ENCODE peak calls at places on chromosome 20, in ten cellular contexts. One of them, this sample, is unnamed.

GRCh38 chr20:16607364-16608264 is 34.4 kb upstream of the KIF16B start:
- DNase-seq in caudate nucleus: no peak
- DNase-seq in MCF 10A: no peak
- DNase-seq in Calu3: no peak
- DNase-seq in CMK: no peak
- DNase-seq in COR-L47: no peak
- DNase-seq in stimulated activated CD8-positive, alpha-beta memory T cell treated with anti-CD3 and anti-CD28 coated beads, Interleukin-2, amount 100 ng/mL, for 1 hour: no peak
- DNase-seq in H4: no peak
- DNase-seq in fibroblast of mammary gland: no peak
- DNase-seq in activated CD4-positive, alpha-beta T cell treated with anti-CD3 and anti-CD28 coated beads for 48 hours: no peak
- DNase-seq in this sample: no peak

GRCh38 chr20:58614984-58615760 is 35.9 kb upstream of the STX16 start:
- DNase-seq in caudate nucleus: no peak
- DNase-seq in MCF 10A: no peak
- DNase-seq in Calu3: no peak
- DNase-seq in CMK: no peak
- DNase-seq in COR-L47: no peak
- DNase-seq in stimulated activated CD8-positive, alpha-beta memory T cell treated with anti-CD3 and anti-CD28 coated beads, Interleukin-2, amount 100 ng/mL, for 1 hour: no peak
- DNase-seq in H4: no peak
- DNase-seq in fibroblast of mammary gland: no peak
- DNase-seq in activated CD4-positive, alpha-beta T cell treated with anti-CD3 and anti-CD28 coated beads for 48 hours: no peak
- DNase-seq in this sample: no peak

GRCh38 chr20:51481311-51481997 is 61.1 kb downstream of the NFATC2 start:
- DNase-seq in caudate nucleus: no peak
- DNase-seq in MCF 10A: no peak
- DNase-seq in Calu3: peak; percentile 23
- DNase-seq in CMK: no peak
- DNase-seq in COR-L47: no peak
- DNase-seq in stimulated activated CD8-positive, alpha-beta memory T cell treated with anti-CD3 and anti-CD28 coated beads, Interleukin-2, amount 100 ng/mL, for 1 hour: no peak
- DNase-seq in H4: no peak
- DNase-seq in fibroblast of mammary gland: no peak
- DNase-seq in activated CD4-positive, alpha-beta T cell treated with anti-CD3 and anti-CD28 coated beads for 48 hours: peak; percentile 72
- DNase-seq in this sample: no peak

GRCh38 chr20:7152071-7152470 is 384.6 kb downstream of the BMP2 start:
- DNase-seq in caudate nucleus: no peak
- DNase-seq in MCF 10A: no peak
- DNase-seq in Calu3: no peak
- DNase-seq in CMK: no peak
- DNase-seq in COR-L47: no peak
- DNase-seq in stimulated activated CD8-positive, alpha-beta memory T cell treated with anti-CD3 and anti-CD28 coated beads, Interleukin-2, amount 100 ng/mL, for 1 hour: no peak
- DNase-seq in H4: peak; percentile 17
- DNase-seq in fibroblast of mammary gland: no peak
- DNase-seq in activated CD4-positive, alpha-beta T cell treated with anti-CD3 and anti-CD28 coated beads for 48 hours: no peak
- DNase-seq in this sample: no peak

GRCh38 chr20:47922280-47922675 is 137.0 kb upstream of the SULF2 start:
- DNase-seq in caudate nucleus: no peak
- DNase-seq in MCF 10A: peak; percentile 27
- DNase-seq in Calu3: peak; percentile 58
- DNase-seq in CMK: no peak
- DNase-seq in COR-L47: no peak
- DNase-seq in stimulated activated CD8-positive, alpha-beta memory T cell treated with anti-CD3 and anti-CD28 coated beads, Interleukin-2, amount 100 ng/mL, for 1 hour: no peak
- DNase-seq in H4: no peak
- DNase-seq in fibroblast of mammary gland: peak; percentile 28
- DNase-seq in activated CD4-positive, alpha-beta T cell treated with anti-CD3 and anti-CD28 coated beads for 48 hours: no peak
- DNase-seq in this sample: no peak

GRCh38 chr20:43669332-43669731 is 2.4 kb downstream of the MYBL2 start:
- DNase-seq in caudate nucleus: no peak
- DNase-seq in MCF 10A: peak; percentile 82
- DNase-seq in Calu3: peak; percentile 84
- DNase-seq in CMK: no peak
- DNase-seq in COR-L47: no peak
- DNase-seq in stimulated activated CD8-positive, alpha-beta memory T cell treated with anti-CD3 and anti-CD28 coated beads, Interleukin-2, amount 100 ng/mL, for 1 hour: no peak
- DNase-seq in H4: peak; percentile 70
- DNase-seq in fibroblast of mammary gland: peak; percentile 59
- DNase-seq in activated CD4-positive, alpha-beta T cell treated with anti-CD3 and anti-CD28 coated beads for 48 hours: no peak
- DNase-seq in this sample: no peak

GRCh38 chr20:45044084-45044573 is 56.8 kb downstream of the KCNS1 start:
- DNase-seq in caudate nucleus: no peak
- DNase-seq in MCF 10A: peak; percentile 88
- DNase-seq in Calu3: peak; percentile 67
- DNase-seq in CMK: peak; percentile 22
- DNase-seq in COR-L47: peak; percentile 74
- DNase-seq in stimulated activated CD8-positive, alpha-beta memory T cell treated with anti-CD3 and anti-CD28 coated beads, Interleukin-2, amount 100 ng/mL, for 1 hour: no peak
- DNase-seq in H4: peak; percentile 73
- DNase-seq in fibroblast of mammary gland: peak; percentile 86
- DNase-seq in activated CD4-positive, alpha-beta T cell treated with anti-CD3 and anti-CD28 coated beads for 48 hours: peak; percentile 38
- DNase-seq in this sample: peak; percentile 19

GRCh38 chr20:44959082-44959895 is 908 bp downstream of the TOMM34 start:
- DNase-seq in caudate nucleus: no peak
- DNase-seq in MCF 10A: peak; percentile 63
- DNase-seq in Calu3: peak; percentile 36
- DNase-seq in CMK: no peak
- DNase-seq in COR-L47: no peak
- DNase-seq in stimulated activated CD8-positive, alpha-beta memory T cell treated with anti-CD3 and anti-CD28 coated beads, Interleukin-2, amount 100 ng/mL, for 1 hour: peak; percentile 13
- DNase-seq in H4: peak; percentile 39
- DNase-seq in fibroblast of mammary gland: peak; percentile 83
- DNase-seq in activated CD4-positive, alpha-beta T cell treated with anti-CD3 and anti-CD28 coated beads for 48 hours: peak; percentile 83
- DNase-seq in this sample: peak; percentile 37

GRCh38 chr20:53831228-53831627 is 237.6 kb upstream of the ZNF217 start:
- DNase-seq in caudate nucleus: no peak
- DNase-seq in MCF 10A: no peak
- DNase-seq in Calu3: no peak
- DNase-seq in CMK: no peak
- DNase-seq in COR-L47: no peak
- DNase-seq in stimulated activated CD8-positive, alpha-beta memory T cell treated with anti-CD3 and anti-CD28 coated beads, Interleukin-2, amount 100 ng/mL, for 1 hour: no peak
- DNase-seq in H4: no peak
- DNase-seq in fibroblast of mammary gland: no peak
- DNase-seq in activated CD4-positive, alpha-beta T cell treated with anti-CD3 and anti-CD28 coated beads for 48 hours: no peak
- DNase-seq in this sample: no peak

GRCh38 chr20:21099653-21100589 is 6.2 kb downstream of the LINC00237 start:
- DNase-seq in caudate nucleus: peak; percentile 13
- DNase-seq in MCF 10A: no peak
- DNase-seq in Calu3: peak; percentile 6
- DNase-seq in CMK: peak; percentile 35
- DNase-seq in COR-L47: peak; percentile 94
- DNase-seq in stimulated activated CD8-positive, alpha-beta memory T cell treated with anti-CD3 and anti-CD28 coated beads, Interleukin-2, amount 100 ng/mL, for 1 hour: no peak
- DNase-seq in H4: no peak
- DNase-seq in fibroblast of mammary gland: no peak
- DNase-seq in activated CD4-positive, alpha-beta T cell treated with anti-CD3 and anti-CD28 coated beads for 48 hours: peak; percentile 60
- DNase-seq in this sample: peak; percentile 40

GRCh38 chr20:60211618-60212463 is 253.6 kb downstream of the CDH26 start:
- DNase-seq in caudate nucleus: no peak
- DNase-seq in MCF 10A: no peak
- DNase-seq in Calu3: no peak
- DNase-seq in CMK: no peak
- DNase-seq in COR-L47: no peak
- DNase-seq in stimulated activated CD8-positive, alpha-beta memory T cell treated with anti-CD3 and anti-CD28 coated beads, Interleukin-2, amount 100 ng/mL, for 1 hour: no peak
- DNase-seq in H4: no peak
- DNase-seq in fibroblast of mammary gland: no peak
- DNase-seq in activated CD4-positive, alpha-beta T cell treated with anti-CD3 and anti-CD28 coated beads for 48 hours: no peak
- DNase-seq in this sample: no peak

GRCh38 chr20:51532577-51533191 is 9.8 kb downstream of the NFATC2 start:
- DNase-seq in caudate nucleus: peak; percentile 31
- DNase-seq in MCF 10A: no peak
- DNase-seq in Calu3: no peak
- DNase-seq in CMK: no peak
- DNase-seq in COR-L47: no peak
- DNase-seq in stimulated activated CD8-positive, alpha-beta memory T cell treated with anti-CD3 and anti-CD28 coated beads, Interleukin-2, amount 100 ng/mL, for 1 hour: no peak
- DNase-seq in H4: no peak
- DNase-seq in fibroblast of mammary gland: peak; percentile 6
- DNase-seq in activated CD4-positive, alpha-beta T cell treated with anti-CD3 and anti-CD28 coated beads for 48 hours: no peak
- DNase-seq in this sample: no peak

GRCh38 chr20:20184149-20184548 is 131.8 kb downstream of the CFAP61 start:
- DNase-seq in caudate nucleus: no peak
- DNase-seq in MCF 10A: peak; percentile 6
- DNase-seq in Calu3: no peak
- DNase-seq in CMK: peak; percentile 8
- DNase-seq in COR-L47: no peak
- DNase-seq in stimulated activated CD8-positive, alpha-beta memory T cell treated with anti-CD3 and anti-CD28 coated beads, Interleukin-2, amount 100 ng/mL, for 1 hour: no peak
- DNase-seq in H4: peak; percentile 50
- DNase-seq in fibroblast of mammary gland: peak; percentile 16
- DNase-seq in activated CD4-positive, alpha-beta T cell treated with anti-CD3 and anti-CD28 coated beads for 48 hours: peak; percentile 47
- DNase-seq in this sample: no peak

GRCh38 chr20:634526-634925 is 18.5 kb downstream of the SRXN1 start:
- DNase-seq in caudate nucleus: peak; percentile 43
- DNase-seq in MCF 10A: no peak
- DNase-seq in Calu3: no peak
- DNase-seq in CMK: no peak
- DNase-seq in COR-L47: peak; percentile 58
- DNase-seq in stimulated activated CD8-positive, alpha-beta memory T cell treated with anti-CD3 and anti-CD28 coated beads, Interleukin-2, amount 100 ng/mL, for 1 hour: no peak
- DNase-seq in H4: no peak
- DNase-seq in fibroblast of mammary gland: no peak
- DNase-seq in activated CD4-positive, alpha-beta T cell treated with anti-CD3 and anti-CD28 coated beads for 48 hours: no peak
- DNase-seq in this sample: no peak

GRCh38 chr20:47686545-47686944 is 98.7 kb downstream of the SULF2 start:
- DNase-seq in caudate nucleus: no peak
- DNase-seq in MCF 10A: no peak
- DNase-seq in Calu3: no peak
- DNase-seq in CMK: no peak
- DNase-seq in COR-L47: no peak
- DNase-seq in stimulated activated CD8-positive, alpha-beta memory T cell treated with anti-CD3 and anti-CD28 coated beads, Interleukin-2, amount 100 ng/mL, for 1 hour: no peak
- DNase-seq in H4: peak; percentile 42
- DNase-seq in fibroblast of mammary gland: peak; percentile 68
- DNase-seq in activated CD4-positive, alpha-beta T cell treated with anti-CD3 and anti-CD28 coated beads for 48 hours: no peak
- DNase-seq in this sample: peak; percentile 26

GRCh38 chr20:57402206-57403125 is 11.3 kb downstream of the RBM38 start:
- DNase-seq in caudate nucleus: no peak
- DNase-seq in MCF 10A: no peak
- DNase-seq in Calu3: no peak
- DNase-seq in CMK: no peak
- DNase-seq in COR-L47: no peak
- DNase-seq in stimulated activated CD8-positive, alpha-beta memory T cell treated with anti-CD3 and anti-CD28 coated beads, Interleukin-2, amount 100 ng/mL, for 1 hour: no peak
- DNase-seq in H4: no peak
- DNase-seq in fibroblast of mammary gland: no peak
- DNase-seq in activated CD4-positive, alpha-beta T cell treated with anti-CD3 and anti-CD28 coated beads for 48 hours: no peak
- DNase-seq in this sample: no peak

GRCh38 chr20:61907081-61907891 is 158.4 kb downstream of the TAF4 start:
- DNase-seq in caudate nucleus: no peak
- DNase-seq in MCF 10A: no peak
- DNase-seq in Calu3: no peak
- DNase-seq in CMK: no peak
- DNase-seq in COR-L47: no peak
- DNase-seq in stimulated activated CD8-positive, alpha-beta memory T cell treated with anti-CD3 and anti-CD28 coated beads, Interleukin-2, amount 100 ng/mL, for 1 hour: no peak
- DNase-seq in H4: no peak
- DNase-seq in fibroblast of mammary gland: no peak
- DNase-seq in activated CD4-positive, alpha-beta T cell treated with anti-CD3 and anti-CD28 coated beads for 48 hours: no peak
- DNase-seq in this sample: no peak

GRCh38 chr20:64003970-64004725 is 23.2 kb downstream of the PRPF6 start:
- DNase-seq in caudate nucleus: no peak
- DNase-seq in MCF 10A: no peak
- DNase-seq in Calu3: no peak
- DNase-seq in CMK: no peak
- DNase-seq in COR-L47: peak; percentile 63
- DNase-seq in stimulated activated CD8-positive, alpha-beta memory T cell treated with anti-CD3 and anti-CD28 coated beads, Interleukin-2, amount 100 ng/mL, for 1 hour: no peak
- DNase-seq in H4: no peak
- DNase-seq in fibroblast of mammary gland: no peak
- DNase-seq in activated CD4-positive, alpha-beta T cell treated with anti-CD3 and anti-CD28 coated beads for 48 hours: no peak
- DNase-seq in this sample: no peak

GRCh38 chr20:24779886-24780285 is 169.2 kb upstream of the CST7 start:
- DNase-seq in caudate nucleus: no peak
- DNase-seq in MCF 10A: no peak
- DNase-seq in Calu3: no peak
- DNase-seq in CMK: no peak
- DNase-seq in COR-L47: no peak
- DNase-seq in stimulated activated CD8-positive, alpha-beta memory T cell treated with anti-CD3 and anti-CD28 coated beads, Interleukin-2, amount 100 ng/mL, for 1 hour: no peak
- DNase-seq in H4: no peak
- DNase-seq in fibroblast of mammary gland: no peak
- DNase-seq in activated CD4-positive, alpha-beta T cell treated with anti-CD3 and anti-CD28 coated beads for 48 hours: no peak
- DNase-seq in this sample: no peak

GRCh38 chr20:40890635-40891034 is 138.0 kb upstream of the TOP1 start:
- DNase-seq in caudate nucleus: no peak
- DNase-seq in MCF 10A: no peak
- DNase-seq in Calu3: no peak
- DNase-seq in CMK: no peak
- DNase-seq in COR-L47: no peak
- DNase-seq in stimulated activated CD8-positive, alpha-beta memory T cell treated with anti-CD3 and anti-CD28 coated beads, Interleukin-2, amount 100 ng/mL, for 1 hour: no peak
- DNase-seq in H4: no peak
- DNase-seq in fibroblast of mammary gland: no peak
- DNase-seq in activated CD4-positive, alpha-beta T cell treated with anti-CD3 and anti-CD28 coated beads for 48 hours: no peak
- DNase-seq in this sample: no peak

GRCh38 chr20:51388227-51388626 is 154.3 kb downstream of the NFATC2 start:
- DNase-seq in caudate nucleus: no peak
- DNase-seq in MCF 10A: peak; percentile 13
- DNase-seq in Calu3: no peak
- DNase-seq in CMK: no peak
- DNase-seq in COR-L47: no peak
- DNase-seq in stimulated activated CD8-positive, alpha-beta memory T cell treated with anti-CD3 and anti-CD28 coated beads, Interleukin-2, amount 100 ng/mL, for 1 hour: no peak
- DNase-seq in H4: no peak
- DNase-seq in fibroblast of mammary gland: peak; percentile 46
- DNase-seq in activated CD4-positive, alpha-beta T cell treated with anti-CD3 and anti-CD28 coated beads for 48 hours: no peak
- DNase-seq in this sample: no peak

GRCh38 chr20:50304883-50305635 is 114.4 kb downstream of the CEBPB start:
- DNase-seq in caudate nucleus: no peak
- DNase-seq in MCF 10A: peak; percentile 59
- DNase-seq in Calu3: no peak
- DNase-seq in CMK: no peak
- DNase-seq in COR-L47: no peak
- DNase-seq in stimulated activated CD8-positive, alpha-beta memory T cell treated with anti-CD3 and anti-CD28 coated beads, Interleukin-2, amount 100 ng/mL, for 1 hour: no peak
- DNase-seq in H4: no peak
- DNase-seq in fibroblast of mammary gland: peak; percentile 100
- DNase-seq in activated CD4-positive, alpha-beta T cell treated with anti-CD3 and anti-CD28 coated beads for 48 hours: no peak
- DNase-seq in this sample: peak; percentile 53

This sample was measured in ELF-1.